ENCODE peak calls at places on chromosomes 3 and 15, in five cellular contexts. One of them, this sample, is unnamed.

GRCh38 chr15:26661727-26662126 is 111.1 kb downstream of the GABRB3 start:
- DNase-seq in PC-3: no peak
- DNase-seq in H9: no peak
- DNase-seq in keratinocyte: no peak
- DNase-seq in MM.1S: no peak
- DNase-seq in this sample: no peak

GRCh38 chr3:78287085-78287484 is 1247.2 kb downstream of the ROBO2 start:
- DNase-seq in PC-3: no peak
- DNase-seq in MM.1S: no peak
- DNase-seq in keratinocyte: no peak
- DNase-seq in H9: no peak
- DNase-seq in this sample: no peak

GRCh38 chr15:59437473-59437776 is 561 bp upstream of the FAM81A start:
- DNase-seq in keratinocyte: no peak
- DNase-seq in PC-3: no peak
- DNase-seq in MM.1S: no peak
- DNase-seq in H9: no peak
- DNase-seq in this sample: no peak

GRCh38 chr3:16140116-16140893 is 34.2 kb upstream of the GALNT15 start:
- DNase-seq in H9: no peak
- DNase-seq in keratinocyte: no peak
- DNase-seq in PC-3: peak; percentile 78
- DNase-seq in MM.1S: no peak
- DNase-seq in this sample: peak; percentile 97

GRCh38 chr3:49017646-49017977 is 768 bp downstream of the DALRD3 start:
- DNase-seq in H9: no peak
- DNase-seq in PC-3: peak; percentile 59
- DNase-seq in keratinocyte: no peak
- DNase-seq in MM.1S: peak; percentile 34
- DNase-seq in this sample: no peak

GRCh38 chr3:42772670-42773408 is at the start of gene CCDC13:
- DNase-seq in H9: peak; percentile 95
- DNase-seq in PC-3: no peak
- DNase-seq in keratinocyte: no peak
- DNase-seq in MM.1S: peak; percentile 97
- DNase-seq in this sample: peak; percentile 89

GRCh38 chr3:4660936-4661335 is 167.8 kb downstream of the ITPR1 start:
- DNase-seq in keratinocyte: no peak
- DNase-seq in H9: no peak
- DNase-seq in MM.1S: no peak
- DNase-seq in PC-3: no peak
- DNase-seq in this sample: no peak

GRCh38 chr15:89377042-89377841 is 42.6 kb upstream of the POLG start:
- DNase-seq in MM.1S: no peak
- DNase-seq in keratinocyte: no peak
- DNase-seq in PC-3: no peak
- DNase-seq in H9: peak; percentile 42
- DNase-seq in this sample: no peak

GRCh38 chr15:31398677-31399260 is 72.1 kb downstream of the KLF13 start:
- DNase-seq in PC-3: peak; percentile 28
- DNase-seq in keratinocyte: no peak
- DNase-seq in MM.1S: no peak
- DNase-seq in H9: peak; percentile 28
- DNase-seq in this sample: no peak

GRCh38 chr3:46943237-46944187 is 33.0 kb downstream of the CCDC12 start:
- DNase-seq in H9: no peak
- DNase-seq in PC-3: peak; percentile 83
- DNase-seq in MM.1S: no peak
- DNase-seq in keratinocyte: no peak
- DNase-seq in this sample: no peak

GRCh38 chr15:70566989-70567388 is 196.4 kb downstream of the UACA start:
- DNase-seq in H9: peak; percentile 23
- DNase-seq in MM.1S: no peak
- DNase-seq in PC-3: no peak
- DNase-seq in keratinocyte: no peak
- DNase-seq in this sample: no peak

GRCh38 chr3:46114324-46114988 is 87.2 kb upstream of the XCR1 start:
- DNase-seq in MM.1S: no peak
- DNase-seq in PC-3: peak; percentile 92
- DNase-seq in H9: no peak
- DNase-seq in keratinocyte: no peak
- DNase-seq in this sample: peak; percentile 48

GRCh38 chr15:71515375-71516186 is 294.8 kb upstream of the NR2E3 start:
- DNase-seq in H9: no peak
- DNase-seq in keratinocyte: no peak
- DNase-seq in PC-3: no peak
- DNase-seq in MM.1S: no peak
- DNase-seq in this sample: no peak

GRCh38 chr3:66504761-66505641 is 4.2 kb upstream of the LRIG1 start:
- DNase-seq in H9: no peak
- DNase-seq in MM.1S: no peak
- DNase-seq in keratinocyte: no peak
- DNase-seq in PC-3: no peak
- DNase-seq in this sample: no peak

GRCh38 chr15:66955871-66956585 is 109.4 kb upstream of the SMAD3 start:
- DNase-seq in H9: no peak
- DNase-seq in keratinocyte: peak; percentile 56
- DNase-seq in PC-3: peak; percentile 90
- DNase-seq in MM.1S: no peak
- DNase-seq in this sample: peak; percentile 82

GRCh38 chr3:113086506-113087461 is 96.0 kb downstream of the GTPBP8 start:
- DNase-seq in keratinocyte: no peak
- DNase-seq in PC-3: peak; percentile 41
- DNase-seq in H9: peak; percentile 33
- DNase-seq in MM.1S: no peak
- DNase-seq in this sample: peak; percentile 58

GRCh38 chr15:30973379-30973778 is 18.0 kb downstream of the MTMR10 start:
- DNase-seq in keratinocyte: no peak
- DNase-seq in H9: no peak
- DNase-seq in PC-3: no peak
- DNase-seq in MM.1S: no peak
- DNase-seq in this sample: no peak

GRCh38 chr3:71341721-71342120 is 241.8 kb downstream of the FOXP1 start:
- DNase-seq in PC-3: peak; percentile 61
- DNase-seq in MM.1S: no peak
- DNase-seq in H9: no peak
- DNase-seq in keratinocyte: no peak
- DNase-seq in this sample: peak; percentile 86

GRCh38 chr15:32872606-32873291 is 154.9 kb downstream of the GREM1 start:
- DNase-seq in H9: no peak
- DNase-seq in MM.1S: no peak
- DNase-seq in keratinocyte: no peak
- DNase-seq in PC-3: no peak
- DNase-seq in this sample: peak; percentile 99

GRCh38 chr15:23074684-23075083 is 35.3 kb upstream of the TUBGCP5 start:
- DNase-seq in PC-3: no peak
- DNase-seq in keratinocyte: no peak
- DNase-seq in H9: no peak
- DNase-seq in MM.1S: peak; percentile 12
- DNase-seq in this sample: no peak

GRCh38 chr3:72255736-72256559 is 471.0 kb upstream of the PROK2 start:
- DNase-seq in H9: no peak
- DNase-seq in MM.1S: peak; percentile 89
- DNase-seq in keratinocyte: no peak
- DNase-seq in PC-3: no peak
- DNase-seq in this sample: no peak

GRCh38 chr3:50296721-50297383 is 2.4 kb downstream of the HYAL3 start:
- DNase-seq in keratinocyte: no peak
- DNase-seq in H9: no peak
- DNase-seq in MM.1S: no peak
- DNase-seq in PC-3: no peak
- DNase-seq in this sample: no peak

GRCh38 chr3:154979327-154979726 is 100.8 kb upstream of the MME start:
- DNase-seq in keratinocyte: no peak
- DNase-seq in MM.1S: no peak
- DNase-seq in PC-3: no peak
- DNase-seq in H9: no peak
- DNase-seq in this sample: no peak

GRCh38 chr3:169661567-169662214 is 1.8 kb downstream of the MECOM start:
- DNase-seq in PC-3: peak; percentile 48
- DNase-seq in H9: peak; percentile 56
- DNase-seq in MM.1S: peak; percentile 42
- DNase-seq in keratinocyte: no peak
- DNase-seq in this sample: peak; percentile 61

GRCh38 chr15:72790302-72790955 is 6.9 kb upstream of the ADPGK start:
- DNase-seq in H9: no peak
- DNase-seq in PC-3: no peak
- DNase-seq in MM.1S: no peak
- DNase-seq in keratinocyte: no peak
- DNase-seq in this sample: peak; percentile 41

GRCh38 chr15:40307421-40308165 is at the start of gene PLCB2:
- DNase-seq in MM.1S: no peak
- DNase-seq in PC-3: no peak
- DNase-seq in keratinocyte: no peak
- DNase-seq in H9: peak; percentile 76
- DNase-seq in this sample: no peak

GRCh38 chr15:40115670-40116093 is 7.0 kb upstream of the BMF start:
- DNase-seq in keratinocyte: no peak
- DNase-seq in H9: peak; percentile 67
- DNase-seq in PC-3: peak; percentile 27
- DNase-seq in MM.1S: peak; percentile 89
- DNase-seq in this sample: no peak

GRCh38 chr15:83846847-83847246 is 192.9 kb downstream of the ADAMTSL3 start:
- DNase-seq in H9: no peak
- DNase-seq in keratinocyte: no peak
- DNase-seq in MM.1S: no peak
- DNase-seq in PC-3: no peak
- DNase-seq in this sample: peak; percentile 96

GRCh38 chr3:168117853-168118313 is 22.2 kb upstream of the GOLIM4 start:
- DNase-seq in keratinocyte: no peak
- DNase-seq in H9: no peak
- DNase-seq in MM.1S: no peak
- DNase-seq in PC-3: peak; percentile 56
- DNase-seq in this sample: no peak

GRCh38 chr15:72796515-72797337 is 13.2 kb upstream of the ADPGK start:
- DNase-seq in MM.1S: peak; percentile 55
- DNase-seq in keratinocyte: no peak
- DNase-seq in H9: peak; percentile 69
- DNase-seq in PC-3: peak; percentile 19
- DNase-seq in this sample: peak; percentile 44

GRCh38 chr3:129621626-129622417 is 15.3 kb upstream of the PLXND1 start:
- DNase-seq in H9: peak; percentile 46
- DNase-seq in MM.1S: no peak
- DNase-seq in PC-3: no peak
- DNase-seq in keratinocyte: no peak
- DNase-seq in this sample: no peak
- H3K9ac ChIP-seq in H9: no peak overlapping the region
- H3K9ac ChIP-seq in MM.1S: no peak overlapping the region
- H3K9ac ChIP-seq in PC-3: no peak overlapping the region
- H3K9ac ChIP-seq in keratinocyte: no peak overlapping the region
- H3K9ac ChIP-seq in this sample: no peak overlapping the region

DNA sequence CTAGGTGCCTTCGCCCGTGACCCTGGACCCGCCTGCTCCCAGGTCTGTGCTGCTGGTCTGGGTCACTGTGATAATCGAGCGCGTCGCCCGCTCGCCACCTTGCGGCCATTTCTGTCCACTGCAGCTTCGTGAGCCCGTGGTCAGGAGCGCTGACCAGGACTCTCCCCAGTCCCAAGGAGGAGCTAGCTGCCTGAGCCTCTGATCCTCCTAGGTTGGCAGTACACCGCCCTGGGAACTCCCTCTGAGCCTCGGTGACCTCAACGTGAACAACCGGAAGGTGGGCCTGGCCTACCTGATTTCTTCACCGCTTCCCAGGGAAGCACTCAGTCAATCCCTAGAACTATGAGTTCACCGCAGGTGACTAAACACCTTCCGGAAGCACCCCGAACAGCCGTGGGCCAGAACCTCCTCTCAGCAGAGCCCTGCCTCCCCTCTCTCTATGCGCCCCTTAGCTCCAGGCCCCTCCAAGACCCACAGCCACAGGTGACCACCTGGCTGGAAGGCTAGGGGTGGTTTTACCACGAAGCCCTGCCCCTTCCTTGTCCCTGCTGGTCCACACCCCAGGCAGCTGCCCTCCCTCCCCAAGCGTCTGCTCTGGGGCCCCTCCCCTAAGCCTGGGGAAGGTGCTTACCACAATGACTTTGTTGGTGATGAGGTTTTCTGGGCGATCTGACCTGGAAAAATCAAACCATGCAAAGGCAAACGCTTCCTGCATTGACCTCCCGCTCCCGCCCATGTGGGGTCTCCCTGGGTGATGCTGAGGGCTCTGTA is 9.7 kb downstream of the PLA2G4D start:
- DNase-seq in keratinocyte: peak; percentile 93
- DNase-seq in MM.1S: peak; percentile 42
- DNase-seq in H9: peak; percentile 89
- DNase-seq in PC-3: peak; percentile 95
- DNase-seq in this sample: peak; percentile 25
- H3K9ac ChIP-seq in keratinocyte: peak overlapping the region; percentile 55
- H3K9ac ChIP-seq in MM.1S: no peak overlapping the region
- H3K9ac ChIP-seq in H9: no peak overlapping the region
- H3K9ac ChIP-seq in PC-3: peak overlapping the region; percentile 65
- H3K9ac ChIP-seq in this sample: no peak overlapping the region

DNA sequence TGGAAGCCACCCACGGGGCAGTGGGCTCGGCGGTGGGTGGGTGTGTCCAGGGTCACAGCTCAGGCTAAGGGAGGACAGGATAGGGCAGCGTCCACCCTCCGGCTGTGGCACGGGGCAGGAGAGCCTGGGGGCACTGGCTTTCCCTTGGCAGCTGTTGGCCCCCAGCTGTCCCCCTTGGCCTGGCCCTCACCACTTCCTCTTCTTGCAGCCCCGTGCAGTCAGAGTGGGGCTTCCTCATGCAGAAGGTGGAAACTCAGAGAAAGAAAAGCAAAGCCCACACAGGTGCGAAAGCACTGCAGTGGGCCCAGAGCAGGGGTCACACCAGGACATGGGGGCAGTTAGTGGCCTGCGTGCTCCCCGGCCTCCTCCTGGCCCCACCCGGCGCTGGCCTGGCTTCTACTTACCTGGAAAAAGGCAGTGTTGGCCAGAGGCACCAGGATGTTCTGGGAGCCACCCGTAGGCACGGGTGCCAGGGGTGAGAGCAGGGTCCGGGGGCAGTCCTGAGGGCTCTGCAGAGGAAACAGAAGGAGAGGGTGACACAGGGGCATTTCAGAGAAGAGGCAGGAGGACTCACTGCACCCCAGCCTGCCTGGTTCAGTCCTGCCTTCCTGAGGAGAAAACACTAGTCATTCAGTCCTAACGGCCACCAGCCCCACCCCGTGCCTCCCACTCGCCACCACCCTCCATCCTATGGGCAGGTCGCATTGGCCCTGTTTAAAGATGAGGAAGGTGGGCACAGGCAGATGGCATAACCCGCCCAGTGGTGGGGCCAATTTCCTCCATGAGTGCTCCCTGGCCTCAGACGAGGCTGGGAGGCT is 28.3 kb downstream of the PLXND1 start:
- DNase-seq in PC-3: no peak
- DNase-seq in H9: no peak
- DNase-seq in keratinocyte: no peak
- DNase-seq in MM.1S: no peak
- DNase-seq in this sample: no peak
- H3K9ac ChIP-seq in PC-3: no peak overlapping the region
- H3K9ac ChIP-seq in H9: no peak overlapping the region
- H3K9ac ChIP-seq in keratinocyte: no peak overlapping the region
- H3K9ac ChIP-seq in MM.1S: no peak overlapping the region
- H3K9ac ChIP-seq in this sample: no peak overlapping the region

GRCh38 chr15:78292219-78292618 is 7.2 kb downstream of the SKIC8 start:
- DNase-seq in PC-3: no peak
- DNase-seq in H9: no peak
- DNase-seq in keratinocyte: no peak
- DNase-seq in MM.1S: no peak
- DNase-seq in this sample: no peak
- H3K9ac ChIP-seq in PC-3: no peak overlapping the region
- H3K9ac ChIP-seq in H9: no peak overlapping the region
- H3K9ac ChIP-seq in keratinocyte: no peak overlapping the region
- H3K9ac ChIP-seq in MM.1S: no peak overlapping the region
- H3K9ac ChIP-seq in this sample: no peak overlapping the region

This sample was measured in fibroblast of lung.